ENCODE peak calls at places on chromosomes 5 and 9, in ten cellular contexts. One of them, this sample, is unnamed.

GRCh38 chr5:5150667-5151066 is 10.5 kb downstream of the ADAMTS16 start:
- DNase-seq in CD4-positive, alpha-beta T cell: no peak
- DNase-seq in ovary: no peak
- DNase-seq in lung microvascular endothelial cell: no peak
- DNase-seq in anterior cingulate cortex: no peak
- DNase-seq in amniotic stem cell: no peak
- DNase-seq in osteoblast: no peak
- DNase-seq in NCI-H146: no peak
- DNase-seq in cardiac septum: no peak
- DNase-seq in HFFc6: no peak
- DNase-seq in this sample: no peak

GRCh38 chr9:129542761-129543160 is 78.1 kb downstream of the C9orf50 start:
- DNase-seq in lung microvascular endothelial cell: no peak
- DNase-seq in amniotic stem cell: no peak
- DNase-seq in anterior cingulate cortex: no peak
- DNase-seq in ovary: no peak
- DNase-seq in CD4-positive, alpha-beta T cell: no peak
- DNase-seq in osteoblast: no peak
- DNase-seq in HFFc6: no peak
- DNase-seq in NCI-H146: no peak
- DNase-seq in cardiac septum: peak; percentile 72
- DNase-seq in this sample: no peak

GRCh38 chr5:137036630-137037029 is 462.5 kb downstream of the SPOCK1 start:
- DNase-seq in osteoblast: no peak
- DNase-seq in lung microvascular endothelial cell: no peak
- DNase-seq in NCI-H146: peak; percentile 87
- DNase-seq in anterior cingulate cortex: no peak
- DNase-seq in ovary: no peak
- DNase-seq in CD4-positive, alpha-beta T cell: no peak
- DNase-seq in cardiac septum: no peak
- DNase-seq in amniotic stem cell: no peak
- DNase-seq in HFFc6: no peak
- DNase-seq in this sample: no peak

GRCh38 chr9:128689820-128690683 is 1.0 kb downstream of the SET start:
- DNase-seq in amniotic stem cell: no peak
- DNase-seq in anterior cingulate cortex: no peak
- DNase-seq in NCI-H146: peak; percentile 49
- DNase-seq in lung microvascular endothelial cell: peak; percentile 57
- DNase-seq in CD4-positive, alpha-beta T cell: peak; percentile 38
- DNase-seq in HFFc6: no peak
- DNase-seq in ovary: peak; percentile 50
- DNase-seq in osteoblast: peak; percentile 98
- DNase-seq in cardiac septum: no peak
- DNase-seq in this sample: no peak

GRCh38 chr5:156271569-156271968 is 55.4 kb upstream of the SGCD start:
- DNase-seq in CD4-positive, alpha-beta T cell: no peak
- DNase-seq in ovary: no peak
- DNase-seq in amniotic stem cell: no peak
- DNase-seq in lung microvascular endothelial cell: no peak
- DNase-seq in cardiac septum: no peak
- DNase-seq in HFFc6: no peak
- DNase-seq in NCI-H146: no peak
- DNase-seq in osteoblast: no peak
- DNase-seq in anterior cingulate cortex: no peak
- DNase-seq in this sample: no peak

GRCh38 chr5:38420246-38420645 is 136.2 kb downstream of the LIFR start:
- DNase-seq in cardiac septum: no peak
- DNase-seq in osteoblast: no peak
- DNase-seq in CD4-positive, alpha-beta T cell: no peak
- DNase-seq in amniotic stem cell: no peak
- DNase-seq in anterior cingulate cortex: no peak
- DNase-seq in ovary: no peak
- DNase-seq in lung microvascular endothelial cell: no peak
- DNase-seq in NCI-H146: no peak
- DNase-seq in HFFc6: peak; percentile 34
- DNase-seq in this sample: no peak

GRCh38 chr9:120713257-120714087 is 798 bp downstream of the MEGF9 start:
- DNase-seq in amniotic stem cell: no peak
- DNase-seq in cardiac septum: peak; percentile 76
- DNase-seq in anterior cingulate cortex: no peak
- DNase-seq in ovary: peak; percentile 24
- DNase-seq in osteoblast: peak; percentile 81
- DNase-seq in HFFc6: no peak
- DNase-seq in CD4-positive, alpha-beta T cell: no peak
- DNase-seq in lung microvascular endothelial cell: no peak
- DNase-seq in NCI-H146: no peak
- DNase-seq in this sample: no peak

GRCh38 chr5:175288048-175288621 is 155.8 kb downstream of the DRD1 start:
- DNase-seq in lung microvascular endothelial cell: no peak
- DNase-seq in cardiac septum: no peak
- DNase-seq in NCI-H146: no peak
- DNase-seq in ovary: no peak
- DNase-seq in HFFc6: no peak
- DNase-seq in osteoblast: no peak
- DNase-seq in anterior cingulate cortex: peak; percentile 80
- DNase-seq in CD4-positive, alpha-beta T cell: no peak
- DNase-seq in amniotic stem cell: no peak
- DNase-seq in this sample: no peak

This sample was measured in HTR-8/SVneo.